ENCODE peak calls at places on chromosomes 4 and X, in seven cellular contexts. S is cardiac muscle cell, N is fibroblast of lung, F is pancreas, A is spleen, L is GM23248, Z is AG04450. J is an unnamed sample.

GRCh38 chrX:148552775-148553174 is 52.4 kb downstream of the AFF2 start:
- DNase-seq in S (no peak), N (no peak), F (no peak), A (no peak), L (no peak), Z (no peak), J (no peak)

GRCh38 chr4:122796801-122797404 is 29.7 kb upstream of the FGF2 start:
- DNase-seq in S (no peak), N (no peak), F (no peak), A (no peak), L (peak), Z (no peak), J (no peak)

GRCh38 chrX:52271212-52271611 is 86.5 kb downstream of the MAGED4 start:
- DNase-seq in S (peak), N (peak), F (no peak), A (no peak), L (peak), Z (no peak), J (no peak)

GRCh38 chr4:121656269-121656641 is 40.5 kb downstream of the ANXA5 start:
- DNase-seq in S (peak), N (peak), F (no peak), A (no peak), L (peak), Z (peak), J (peak)

GRCh38 chrX:94492541-94492940 is 818.5 kb downstream of the FAM133A start:
- DNase-seq in S (no peak), N (no peak), F (peak), A (no peak), L (no peak), Z (no peak), J (no peak)

GRCh38 chr4:156896536-156896935 is 75.1 kb downstream of the PDGFC start:
- DNase-seq in S (no peak), N (no peak), F (no peak), A (no peak), L (no peak), Z (no peak), J (no peak)

GRCh38 chr4:16858275-16858752 is 40.1 kb downstream of the LDB2 start:
- DNase-seq in S (peak), N (peak), F (no peak), A (no peak), L (peak), Z (peak), J (no peak)

GRCh38 chr4:15934259-15934658 is 4.3 kb downstream of the FGFBP1 start:
- DNase-seq in S (no peak), N (no peak), F (no peak), A (no peak), L (no peak), Z (no peak), J (no peak)

GRCh38 chrX:43211570-43211969 is 433.6 kb upstream of the PPP1R2C start:
- DNase-seq in S (no peak), N (no peak), F (no peak), A (no peak), L (no peak), Z (no peak), J (no peak)

GRCh38 chrX:105636667-105637066 is 185.7 kb upstream of the NRK start:
- DNase-seq in S (no peak), N (peak), F (no peak), A (no peak), L (no peak), Z (no peak), J (no peak)

GRCh38 chr4:52096048-52096447 is 44.9 kb downstream of the SPATA18 start:
- DNase-seq in S (no peak), N (no peak), F (no peak), A (no peak), L (peak), Z (no peak), J (no peak)

GRCh38 chrX:105317117-105317516 is 96.6 kb upstream of the TEX13A start:
- DNase-seq in S (no peak), N (no peak), F (no peak), A (no peak), L (no peak), Z (no peak), J (no peak)

GRCh38 chr4:78061939-78062603 is 4.9 kb downstream of the FRAS1 start:
- DNase-seq in S (no peak), N (no peak), F (no peak), A (no peak), L (peak), Z (no peak), J (no peak)

DNA sequence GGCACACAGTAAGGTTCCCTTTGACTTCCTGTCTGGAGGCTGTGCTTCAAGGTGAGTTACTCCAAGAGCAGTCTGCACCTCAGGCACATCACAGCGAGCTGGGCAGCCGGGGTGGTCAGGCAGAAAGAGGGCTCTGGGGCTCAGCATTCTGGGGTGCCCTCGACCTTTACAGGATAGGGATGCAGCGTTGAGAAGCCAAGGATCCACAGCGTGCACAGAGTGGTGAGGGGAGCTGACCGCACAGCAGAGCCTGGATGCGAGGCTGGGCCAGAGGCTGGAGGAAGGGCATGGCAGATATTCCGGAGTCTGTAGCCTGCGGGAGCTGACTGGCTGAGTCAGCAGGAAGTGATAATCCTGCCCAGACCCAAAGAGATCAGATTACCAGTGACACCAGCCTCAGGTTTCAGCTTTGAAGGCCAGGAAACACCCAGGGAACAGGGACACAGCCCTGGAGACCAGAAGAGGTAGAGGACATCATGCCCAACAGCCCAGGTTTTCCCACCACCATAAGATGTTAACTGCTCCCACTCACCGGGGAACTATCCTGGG is 38.4 kb upstream of the PDLIM3 start:
- DNase-seq in S (peak), N (peak), F (no peak), A (no peak), L (peak), Z (no peak), J (no peak)
- H3K27ac ChIP-seq in S (peak), N (peak), F (no peak), A (peak), L (peak), Z (peak), J (no peak)

DNA sequence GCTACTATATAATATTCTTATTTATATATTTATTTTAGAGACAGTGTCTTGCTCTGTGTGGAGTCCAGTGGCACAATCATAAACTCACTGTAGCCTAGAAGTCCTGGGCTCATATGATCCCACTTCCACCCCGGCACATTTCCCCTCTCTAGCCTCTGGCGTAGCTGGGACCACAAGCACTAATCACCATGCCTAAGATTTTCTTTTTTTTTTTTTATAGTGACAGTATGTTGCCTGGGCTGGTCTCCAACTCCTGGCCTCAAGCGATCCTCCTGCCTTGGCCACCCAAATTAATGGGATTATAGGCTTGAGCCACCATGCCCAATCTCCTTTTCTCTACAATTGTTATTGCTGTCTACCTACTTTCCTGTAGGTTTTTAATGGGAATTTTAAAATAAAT is 74.1 kb upstream of the BMP3 start:
- DNase-seq in S (no peak), N (no peak), F (no peak), A (no peak), L (no peak), Z (no peak), J (no peak)
- H3K27ac ChIP-seq in S (no peak), N (no peak), F (no peak), A (no peak), L (no peak), Z (no peak), J (no peak)

DNA sequence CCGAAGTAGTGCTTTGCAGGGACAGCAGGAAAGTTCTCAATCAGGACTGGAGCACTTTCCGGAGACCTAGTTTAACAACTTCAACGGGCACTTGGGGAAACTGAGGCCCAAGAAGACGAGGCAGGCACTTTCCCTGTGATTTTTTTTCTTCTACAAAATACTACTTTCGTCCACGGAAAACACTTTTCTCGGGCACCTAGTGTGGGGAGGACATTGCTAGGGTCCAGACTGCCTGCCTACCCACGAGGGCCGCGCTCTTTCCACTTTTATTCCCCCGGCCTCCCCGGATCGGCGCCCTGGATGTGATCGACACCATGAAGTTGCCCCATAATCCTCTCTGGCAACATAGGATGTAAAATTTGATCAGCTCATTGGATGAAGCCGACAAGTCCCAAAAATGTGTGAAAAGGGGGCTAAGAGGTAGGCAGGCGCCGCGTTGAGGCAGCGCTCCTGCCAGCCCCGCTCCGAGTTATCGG is 125.5 kb upstream of the CXorf66 start:
- DNase-seq in S (no peak), N (no peak), F (no peak), A (no peak), L (no peak), Z (no peak), J (no peak)
- H3K27ac ChIP-seq in S (no peak), N (no peak), F (no peak), A (peak), L (no peak), Z (no peak), J (no peak)

GRCh38 chr4:75844151-75844662 is 58.0 kb downstream of the PPEF2 start:
- DNase-seq in S (no peak), N (peak), F (no peak), A (no peak), L (peak), Z (peak), J (no peak)
- H3K27ac ChIP-seq in S (no peak), N (no peak), F (no peak), A (peak), L (peak), Z (peak), J (no peak)

DNA sequence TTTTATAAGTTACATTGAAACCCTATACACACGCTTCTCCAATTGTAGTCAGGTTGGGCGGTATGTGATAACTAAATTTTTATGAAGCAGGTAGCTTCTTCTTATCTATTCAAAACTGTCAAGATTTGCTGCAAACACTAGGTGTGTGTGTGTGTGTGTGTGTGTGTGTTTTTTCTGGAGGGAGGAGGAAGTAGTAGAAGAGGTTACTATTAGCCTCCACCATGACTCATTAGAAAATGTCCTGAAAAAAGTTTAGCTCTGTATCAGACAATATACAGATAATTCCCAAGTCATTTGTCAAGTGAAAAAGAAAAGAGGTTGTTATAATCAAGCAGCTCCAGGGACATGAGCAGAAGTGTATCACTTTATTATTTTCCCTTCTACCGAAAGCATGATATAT is 33.9 kb downstream of the PCDH7 start:
- DNase-seq in S (no peak), N (peak), F (no peak), A (no peak), L (peak), Z (no peak), J (no peak)
- H3K27ac ChIP-seq in S (peak), N (no peak), F (no peak), A (peak), L (no peak), Z (no peak), J (no peak)

GRCh38 chr4:70901607-70901983 is 574 bp upstream of the MOB1B start:
- DNase-seq in S (no peak), N (no peak), F (no peak), A (no peak), L (no peak), Z (no peak), J (no peak)
- H3K27ac ChIP-seq in S (peak), N (peak), F (peak), A (peak), L (peak), Z (peak), J (peak)

DNA sequence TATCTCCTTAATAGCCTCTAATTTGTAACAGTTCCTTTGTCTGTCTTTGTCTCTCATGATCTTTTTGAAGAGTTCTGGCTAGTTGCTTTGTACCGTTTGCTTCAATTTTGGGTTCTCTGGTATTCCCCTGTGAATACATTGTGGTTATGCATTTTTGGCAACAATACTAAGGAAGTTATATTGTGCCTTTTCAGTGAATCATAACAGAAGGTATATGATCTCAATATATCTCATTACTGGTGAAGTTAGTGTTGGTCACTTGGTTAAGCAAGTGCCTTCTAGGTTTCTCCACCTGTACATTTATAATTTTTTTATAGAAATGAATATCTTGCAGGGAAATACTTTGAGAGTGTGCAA is 48.6 kb downstream of the DCLK2 start:
- DNase-seq in S (no peak), N (peak), F (no peak), A (no peak), L (peak), Z (no peak), J (no peak)
- H3K27ac ChIP-seq in S (no peak), N (peak), F (no peak), A (no peak), L (peak), Z (no peak), J (no peak)

DNA sequence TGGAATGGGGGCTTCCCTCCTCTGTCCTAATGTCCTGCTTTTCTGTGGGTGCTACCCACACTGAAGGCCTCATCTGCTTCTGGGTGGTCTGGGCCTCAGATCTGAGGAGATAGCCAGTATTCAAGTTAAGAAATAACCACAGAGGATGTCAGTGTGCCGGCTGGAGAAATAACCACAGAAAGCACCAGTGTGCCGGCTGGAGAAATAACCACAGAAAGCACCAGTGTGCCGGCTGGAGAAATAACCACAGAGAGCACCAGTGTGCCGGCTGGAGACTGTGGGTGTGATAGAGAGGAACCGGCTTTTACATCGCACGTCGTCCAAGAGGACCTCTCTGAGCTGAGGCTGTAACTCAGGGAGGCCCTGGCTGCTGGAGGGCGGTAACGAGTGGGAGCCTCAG is 65.7 kb upstream of the PSAPL1 start:
- DNase-seq in S (no peak), N (no peak), F (no peak), A (no peak), L (no peak), Z (no peak), J (no peak)
- H3K27ac ChIP-seq in S (no peak), N (no peak), F (no peak), A (no peak), L (no peak), Z (no peak), J (no peak)

GRCh38 chrX:19785647-19786046 is 101.8 kb downstream of the SH3KBP1 start:
- DNase-seq in S (no peak), N (no peak), F (no peak), A (no peak), L (no peak), Z (no peak), J (no peak)
- H3K27ac ChIP-seq in S (no peak), N (no peak), F (no peak), A (no peak), L (no peak), Z (no peak), J (no peak)

GRCh38 chr4:24655326-24655725 is 71.0 kb upstream of the DHX15 start:
- DNase-seq in S (no peak), N (no peak), F (no peak), A (no peak), L (no peak), Z (no peak), J (no peak)
- H3K27ac ChIP-seq in S (no peak), N (no peak), F (no peak), A (no peak), L (no peak), Z (no peak), J (peak)